ENCODE peak calls at places on chromosomes 12 and 14, in seven cellular contexts. R, W, S, M, V, X and A are unnamed samples. For H3K4me1, the result is how much of the 10 kb centered on the place peaks cover.

GRCh38 chr14:23590198-23590597 is 11.6 kb upstream of the JPH4 start:
- DNase-seq in R (no peak), W (no peak), S (no peak), M (no peak), V (no peak), X (no peak), A (no peak)

GRCh38 chr12:12441051-12441807 is 84.4 kb downstream of the BORCS5 start:
- DNase-seq in R (no peak), W (no peak), S (no peak), M (no peak), V (no peak), X (no peak), A (no peak)

GRCh38 chr12:92929957-92930356 is 862 bp upstream of the EEA1 start:
- DNase-seq in R (peak), W (no peak), S (no peak), M (no peak), V (no peak), X (peak), A (no peak)

GRCh38 chr14:89399594-89400068 is 17.4 kb downstream of the FOXN3 start:
- DNase-seq in R (no peak), W (peak), S (no peak), M (no peak), V (no peak), X (peak), A (no peak)

GRCh38 chr14:34711169-34711568 is 3.2 kb downstream of the CFL2 start:
- DNase-seq in R (peak), W (no peak), S (peak), M (no peak), V (no peak), X (peak), A (no peak)

GRCh38 chr14:31568151-31568550 is 6.9 kb downstream of the NUBPL start:
- DNase-seq in R (no peak), W (no peak), S (no peak), M (no peak), V (no peak), X (no peak), A (no peak)

GRCh38 chr12:119942386-119942785 is 46.6 kb upstream of the BICDL1 start:
- DNase-seq in R (no peak), W (no peak), S (no peak), M (no peak), V (no peak), X (no peak), A (peak)

GRCh38 chr14:77208266-77208978 is 26.8 kb downstream of the TMEM63C start:
- DNase-seq in R (peak), W (peak), S (peak), M (peak), V (no peak), X (peak), A (peak)

GRCh38 chr14:74574706-74575105 is 37.3 kb downstream of the LTBP2 start:
- DNase-seq in R (no peak), W (no peak), S (no peak), M (peak), V (no peak), X (no peak), A (peak)

DNA sequence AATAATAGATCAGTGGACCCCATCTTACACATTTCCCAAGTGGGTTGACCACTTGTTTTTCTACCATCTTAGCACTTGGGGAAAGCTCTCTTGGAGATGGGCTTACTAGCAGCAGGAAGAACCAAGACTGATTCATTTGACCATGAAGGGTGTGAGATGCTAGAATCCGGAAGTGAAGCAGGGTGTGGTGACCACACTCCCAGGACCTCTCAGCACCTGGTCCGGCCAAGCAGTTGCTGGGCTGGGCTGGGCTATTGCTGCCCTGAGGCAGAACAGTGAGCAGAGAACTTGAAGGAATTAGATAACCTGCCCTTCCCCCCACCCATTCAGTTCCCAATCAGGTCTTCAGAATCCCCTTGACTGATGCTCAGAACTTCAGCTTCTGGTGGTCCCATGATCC is 24.4 kb downstream of the ADCY6 start:
- DNase-seq in R (no peak), W (no peak), S (no peak), M (no peak), V (no peak), X (no peak), A (no peak)
- H3K27ac ChIP-seq in R (no peak), W (no peak), S (no peak), M (no peak), V (peak), X (no peak), A (no peak)

DNA sequence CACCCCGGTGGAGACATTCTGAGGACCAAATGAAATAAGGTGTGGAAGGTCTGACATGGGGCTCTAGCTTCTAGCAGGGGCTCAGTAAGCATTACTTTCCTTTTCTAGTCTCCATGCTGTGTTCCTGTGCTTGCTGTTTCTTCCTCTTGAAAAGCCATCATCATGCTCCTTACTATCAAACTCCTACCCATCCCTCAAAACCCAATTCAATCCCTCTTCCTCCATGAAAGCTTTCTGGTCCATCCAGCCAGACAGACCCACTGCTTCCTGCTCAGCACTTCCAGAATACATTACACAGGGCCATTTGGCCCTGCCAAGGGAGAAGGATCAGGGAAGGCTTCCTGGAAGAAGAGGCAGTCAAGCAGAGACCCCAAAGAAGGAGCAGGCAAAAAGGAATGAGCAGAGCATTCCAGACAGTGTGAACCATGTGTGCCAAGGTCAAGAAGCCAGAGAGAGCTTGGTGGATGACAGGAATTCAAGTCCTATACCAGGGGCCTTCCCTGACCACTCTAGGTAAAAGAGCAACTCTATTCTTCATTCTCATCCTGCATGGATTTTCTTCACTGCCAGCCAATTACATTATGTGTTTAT is 59.5 kb downstream of the NUAK1 start:
- DNase-seq in R (no peak), W (no peak), S (peak), M (no peak), V (no peak), X (no peak), A (no peak)
- H3K4me1 ChIP-seq in R (under half), W (under half), S (half or more), M (under half), V (under half), X (half or more), A (under half)

GRCh38 chr12:6820171-6820570 is 1.4 kb upstream of the GPR162 start:
- DNase-seq in R (no peak), W (no peak), S (no peak), M (no peak), V (no peak), X (no peak), A (no peak)

GRCh38 chr12:6817056-6817455 is 4.6 kb upstream of the GPR162 start:
- DNase-seq in R (no peak), W (no peak), S (no peak), M (no peak), V (no peak), X (no peak), A (no peak)

GRCh38 chr12:6819069-6820030 is 2.3 kb upstream of the GPR162 start:
- DNase-seq in R (no peak), W (peak), S (no peak), M (no peak), V (no peak), X (no peak), A (no peak)

GRCh38 chr12:6817662-6818157 is 3.9 kb upstream of the GPR162 start:
- DNase-seq in R (no peak), W (no peak), S (no peak), M (no peak), V (no peak), X (no peak), A (no peak)

DNA sequence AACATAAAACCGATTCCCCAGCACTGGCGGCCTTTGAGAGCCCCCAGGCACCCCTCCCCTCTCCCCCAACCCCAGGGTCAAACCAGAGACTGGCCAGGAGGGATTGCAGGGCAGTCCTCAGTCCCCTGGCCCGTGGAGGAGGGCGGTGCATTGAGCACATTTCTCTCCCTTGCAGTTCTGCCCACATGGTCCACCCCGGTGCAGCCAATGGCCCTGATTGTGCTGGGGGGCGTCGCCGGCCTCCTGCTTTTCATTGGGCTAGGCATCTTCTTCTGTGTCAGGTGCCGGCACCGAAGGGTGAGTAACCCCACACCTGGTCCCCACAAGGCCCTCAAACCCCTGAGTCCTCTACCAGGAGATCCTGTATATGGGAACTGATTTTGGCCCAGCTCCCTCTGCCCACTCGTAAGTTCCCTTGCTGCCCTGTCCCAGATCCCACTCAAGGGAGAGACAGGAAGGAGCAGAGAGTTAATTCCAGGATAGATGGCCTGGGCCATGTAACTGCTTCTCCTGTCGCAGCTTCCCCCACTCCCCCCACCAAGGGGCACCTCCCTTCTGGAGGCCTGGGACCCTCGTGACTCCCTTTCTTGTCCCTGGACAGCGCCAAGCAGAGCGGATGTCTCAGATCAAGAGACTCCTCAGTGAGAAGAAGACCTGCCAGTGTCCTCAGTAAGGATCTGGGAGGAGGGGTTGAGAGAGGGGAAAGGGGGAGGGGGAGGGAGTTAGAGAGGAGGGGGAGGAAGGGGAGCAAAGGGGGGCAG is 3.2 kb upstream of the GPR162 start:
- DNase-seq in R (no peak), W (peak), S (no peak), M (no peak), V (no peak), X (no peak), A (no peak)
- H3K27ac ChIP-seq in R (no peak), W (no peak), S (no peak), M (no peak), V (no peak), X (no peak), A (no peak)

GRCh38 chr12:57234233-57234570 is 4.7 kb downstream of the SHMT2 start:
- DNase-seq in R (no peak), W (no peak), S (no peak), M (no peak), V (no peak), X (no peak), A (peak)
- H3K4me1 ChIP-seq in R (under half), W (under half), S (half or more), M (under half), V (half or more), X (under half), A (under half)

DNA sequence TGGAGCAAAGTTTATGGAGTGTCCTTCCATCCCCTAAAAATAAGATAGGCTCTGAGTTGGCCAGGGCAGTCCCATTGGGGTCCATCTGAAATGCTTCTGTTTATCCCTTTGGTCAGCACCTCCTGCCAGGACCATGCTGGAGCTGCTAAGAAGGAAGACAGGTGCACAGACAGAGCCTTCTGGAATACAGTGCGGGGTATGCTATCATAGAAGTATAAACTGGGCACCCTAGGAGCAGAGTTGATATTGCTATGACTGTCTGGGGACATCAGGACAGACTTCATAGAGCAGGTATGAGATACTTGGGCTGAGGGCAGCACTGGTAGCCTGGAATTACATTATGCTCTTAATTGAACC is 170.4 kb upstream of the HIF1A start:
- DNase-seq in R (no peak), W (no peak), S (no peak), M (no peak), V (no peak), X (no peak), A (no peak)
- H3K27ac ChIP-seq in R (peak), W (no peak), S (peak), M (peak), V (peak), X (peak), A (peak)

GRCh38 chr14:24876996-24877395 is 173.0 kb downstream of the STXBP6 start:
- DNase-seq in R (no peak), W (no peak), S (no peak), M (no peak), V (no peak), X (no peak), A (no peak)
- H3K4me1 ChIP-seq in R (under half), W (under half), S (under half), M (under half), V (under half), X (under half), A (under half)

GRCh38 chr12:62657363-62657632 is 190.7 kb downstream of the MON2 start:
- DNase-seq in R (no peak), W (no peak), S (no peak), M (no peak), V (no peak), X (no peak), A (no peak)
- H3K27ac ChIP-seq in R (no peak), W (no peak), S (no peak), M (no peak), V (no peak), X (peak), A (no peak)